ENCODE peak calls at places on chromosomes 2 and 18, in nine cellular contexts. L is K562, A is prostate gland, N is spleen, M is GM12878, Q is Panc1, G is suprapubic skin, O is HepG2, I is HCT116. B is an unnamed sample. For H3K9me3, the result is how much of the 10 kb centered on the place peaks cover.

GRCh38 chr18:23810396-23810795 is 121.1 kb downstream of the LAMA3 start:
- DNase-seq in O (no peak), I (no peak), Q (no peak), G (no peak), M (no peak), A (no peak), N (no peak), L (no peak), B (no peak)

GRCh38 chr2:176494949-176495353 is 225.7 kb downstream of the MTX2 start:
- DNase-seq in O (no peak), A (no peak), M (no peak), I (no peak), L (no peak), G (peak), Q (no peak), N (no peak), B (peak)

GRCh38 chr18:31424383-31424988 is 23.1 kb upstream of the DSG3 start:
- DNase-seq in G (no peak), N (no peak), L (peak), A (no peak), I (peak), O (peak), Q (peak), M (no peak), B (peak)

GRCh38 chr2:102033028-102033749 is 41.4 kb downstream of the IL1R2 start:
- DNase-seq in A (peak), I (no peak), N (peak), L (no peak), G (peak), Q (no peak), O (peak), M (peak), B (peak)

GRCh38 chr2:54206596-54206995 is 49.4 kb downstream of the TSPYL6 start:
- DNase-seq in M (no peak), N (no peak), L (peak), O (peak), Q (peak), I (peak), G (no peak), A (no peak), B (no peak)

GRCh38 chr2:176435691-176436215 is 166.5 kb downstream of the MTX2 start:
- DNase-seq in N (no peak), L (no peak), A (no peak), M (no peak), G (no peak), O (no peak), Q (no peak), I (no peak), B (no peak)

GRCh38 chr2:143629344-143629743 is 500.1 kb downstream of the ARHGAP15 start:
- DNase-seq in O (no peak), M (no peak), N (no peak), I (no peak), G (no peak), Q (no peak), L (no peak), A (no peak), B (no peak)

GRCh38 chr2:100182494-100183355 is 40.3 kb upstream of the AFF3 start:
- DNase-seq in I (no peak), L (no peak), G (no peak), Q (no peak), N (no peak), O (no peak), A (no peak), M (no peak), B (no peak)

GRCh38 chr2:42673989-42674564 is 89.9 kb downstream of the OXER1 start:
- DNase-seq in L (no peak), G (no peak), M (no peak), N (no peak), Q (no peak), I (no peak), A (no peak), O (peak), B (no peak)

GRCh38 chr2:132668986-132669853 is 785 bp downstream of the LYPD1 start:
- DNase-seq in I (no peak), G (no peak), O (no peak), Q (no peak), L (no peak), M (no peak), A (no peak), N (no peak), B (no peak)

GRCh38 chr2:12057436-12058166 is 311.2 kb downstream of the LPIN1 start:
- DNase-seq in O (no peak), I (no peak), A (no peak), G (no peak), N (peak), Q (no peak), M (peak), L (no peak), B (no peak)

GRCh38 chr2:37782721-37783438 is 111.4 kb upstream of the CDC42EP3 start:
- DNase-seq in M (no peak), G (no peak), A (no peak), N (no peak), I (no peak), O (no peak), L (no peak), Q (no peak), B (no peak)

DNA sequence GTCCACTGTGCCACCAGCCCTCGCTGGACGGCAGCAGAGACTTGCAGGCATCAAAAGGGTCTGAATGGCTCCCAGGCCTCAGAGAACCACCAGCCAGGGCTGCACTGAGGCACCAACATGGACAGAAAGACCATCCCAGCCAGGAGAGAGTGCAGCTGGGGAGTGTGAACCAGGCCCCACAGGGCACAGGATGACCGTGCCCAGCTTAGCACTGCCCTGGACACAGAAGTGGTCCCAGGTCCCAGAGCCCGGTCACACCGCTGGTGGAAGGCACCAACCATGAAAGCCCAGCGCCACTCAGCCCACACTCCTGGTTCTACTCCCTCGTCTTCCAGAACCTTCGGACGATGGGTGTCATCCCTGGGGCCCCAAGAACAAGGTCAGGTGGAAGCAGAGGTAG is 20.5 kb downstream of the AQP12A start:
- DNase-seq in O (no peak), Q (no peak), N (peak), M (no peak), A (no peak), L (no peak), G (no peak), I (no peak), B (no peak)
- TF ChIP-seq POLR2AphosphoS5 in O (no peak), Q (no peak), N (no peak), M (no peak), A (no peak), L (no peak), G (no peak), I (no peak), B (no peak)

GRCh38 chr2:196652869-196653268 is 13.4 kb downstream of the CCDC150 start:
- DNase-seq in I (no peak), M (no peak), L (no peak), O (no peak), N (no peak), G (no peak), Q (no peak), A (no peak), B (no peak)
- H3K9me3 ChIP-seq in I (under half), M (under half), L (under half), O (under half), N (under half), G (under half), Q (half or more), A (under half), B (under half)

GRCh38 chr2:32002406-32002805 is 8.4 kb downstream of the MEMO1 start:
- DNase-seq in L (no peak), M (no peak), A (no peak), O (no peak), Q (no peak), N (no peak), I (no peak), G (no peak), B (no peak)
- H3K27ac ChIP-seq in L (no peak), M (no peak), A (no peak), O (no peak), Q (no peak), N (no peak), I (no peak), G (no peak), B (no peak)

GRCh38 chr2:158192515-158193234 is 91.0 kb downstream of the UPP2 start:
- DNase-seq in G (no peak), I (no peak), M (no peak), N (no peak), O (no peak), Q (no peak), A (no peak), L (no peak), B (no peak)
- TF ChIP-seq POLR2AphosphoS5 in G (no peak), I (no peak), M (no peak), N (no peak), O (no peak), Q (no peak), A (no peak), L (no peak), B (no peak)

DNA sequence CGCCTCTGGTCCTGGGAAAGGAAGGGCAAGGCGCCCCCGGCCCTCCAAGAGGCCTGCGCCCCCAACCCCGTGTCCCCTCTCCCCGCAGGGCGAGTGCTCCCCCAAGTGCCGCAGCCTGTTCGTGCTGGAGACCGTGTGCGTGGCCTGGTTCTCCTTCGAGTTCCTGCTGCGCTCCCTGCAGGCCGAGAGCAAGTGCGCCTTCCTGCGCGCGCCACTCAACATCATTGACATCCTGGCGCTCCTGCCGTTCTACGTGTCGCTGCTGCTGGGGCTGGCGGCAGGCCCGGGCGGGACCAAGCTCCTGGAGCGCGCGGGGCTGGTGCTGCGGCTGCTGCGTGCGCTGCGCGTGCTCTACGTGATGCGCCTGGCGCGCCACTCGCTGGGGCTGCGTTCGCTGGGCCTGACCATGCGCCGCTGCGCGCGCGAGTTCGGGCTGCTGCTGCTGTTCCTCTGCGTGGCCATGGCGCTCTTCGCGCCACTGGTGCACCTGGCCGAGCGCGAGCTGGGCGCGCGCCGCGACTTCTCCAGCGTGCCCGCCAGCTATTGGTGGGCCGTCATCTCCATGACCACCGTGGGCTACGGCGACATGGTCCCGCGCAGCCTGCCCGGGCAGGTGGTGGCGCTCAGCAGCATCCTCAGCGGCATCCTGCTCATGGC is 52.4 kb downstream of the SLC66A2 start:
- DNase-seq in Q (no peak), M (no peak), I (no peak), G (peak), L (no peak), O (no peak), A (peak), N (peak), B (no peak)
- H3K9me3 ChIP-seq in Q (under half), M (under half), I (under half), G (under half), L (under half), O (under half), A (under half), N (under half), B (half or more)

DNA sequence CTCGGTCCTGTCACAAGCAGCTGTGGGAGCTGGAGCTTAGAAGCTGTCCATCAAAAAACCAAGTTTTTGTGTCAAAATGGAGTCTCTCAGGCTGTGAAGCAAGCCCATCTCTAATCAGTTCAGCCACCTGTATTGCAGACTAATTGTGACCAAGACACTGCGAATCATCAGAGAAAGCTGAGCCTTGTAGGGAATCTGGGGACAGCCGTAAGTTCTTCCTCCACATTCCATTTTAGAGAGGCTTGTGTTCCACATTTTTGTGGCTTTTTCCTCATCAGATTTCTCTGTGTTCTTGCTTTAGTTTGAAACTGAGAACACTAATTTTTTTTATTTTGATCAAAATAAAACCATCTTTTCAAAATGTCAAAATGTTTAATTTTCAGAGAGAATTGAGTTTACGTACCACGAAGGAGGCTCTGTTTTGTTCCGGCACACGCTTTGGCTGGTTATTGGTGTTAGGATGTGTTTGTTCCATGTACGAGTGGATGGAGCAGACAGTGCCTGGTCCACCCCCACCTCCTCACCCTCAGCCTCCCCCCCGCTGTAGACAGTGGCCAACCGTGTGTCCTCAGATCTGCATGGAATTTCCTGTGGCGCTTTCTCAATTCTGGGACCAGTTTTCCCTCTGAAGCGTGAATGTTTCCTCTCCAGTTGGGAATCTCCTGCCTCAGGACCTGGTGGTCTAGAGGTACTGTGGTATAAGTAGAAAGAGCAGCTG is 140.8 kb downstream of the AGAP1 start:
- DNase-seq in G (no peak), M (no peak), A (no peak), O (no peak), L (no peak), I (no peak), Q (no peak), N (no peak), B (no peak)
- H3K27ac ChIP-seq in G (peak), M (no peak), A (no peak), O (no peak), L (no peak), I (no peak), Q (no peak), N (no peak), B (no peak)

DNA sequence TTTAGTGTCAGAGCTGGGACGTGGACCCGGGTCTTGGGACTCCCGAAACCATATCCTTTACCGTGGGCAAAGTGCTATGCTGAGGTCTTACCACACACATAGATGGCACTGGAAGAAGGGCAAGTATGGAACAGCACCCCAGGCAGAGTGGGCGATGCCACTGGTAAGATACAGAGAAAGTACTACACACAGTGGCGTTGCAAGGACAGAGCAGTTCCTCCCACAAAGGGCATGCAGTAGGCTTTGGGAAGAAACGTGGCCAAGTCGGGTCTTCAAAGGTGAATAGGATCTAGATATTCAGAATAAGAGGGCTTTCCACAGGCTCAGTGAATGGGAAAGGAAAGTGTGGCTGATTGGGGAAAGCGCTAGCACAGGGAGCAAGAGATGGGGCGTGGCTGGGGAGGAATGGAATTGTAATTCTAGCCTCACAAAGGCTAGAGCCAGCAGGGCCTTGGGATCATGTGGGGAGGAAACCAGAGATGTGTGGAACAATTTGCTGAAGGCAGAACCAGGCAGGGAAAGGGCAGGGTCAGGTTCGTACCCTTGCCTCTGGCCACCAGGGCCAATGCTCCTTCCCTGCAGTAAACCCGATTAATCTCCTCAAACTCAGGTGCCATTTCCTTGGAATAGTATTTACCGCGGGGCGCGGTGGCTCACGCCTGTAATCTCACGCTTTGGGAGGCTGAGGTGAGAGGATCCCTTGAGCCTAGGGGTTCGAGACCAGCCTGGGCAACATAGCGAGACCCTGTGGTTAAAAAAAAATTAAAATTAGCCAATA is 36.0 kb downstream of the PCBP1 start:
- DNase-seq in O (no peak), N (peak), A (peak), M (no peak), G (peak), L (no peak), I (no peak), Q (no peak), B (peak)
- TF ChIP-seq POLR2AphosphoS5 in O (no peak), N (no peak), A (peak), M (no peak), G (no peak), L (no peak), I (no peak), Q (no peak), B (peak)

GRCh38 chr18:1213126-1213525 is 308.5 kb downstream of the ADCYAP1 start:
- DNase-seq in M (no peak), O (no peak), A (no peak), Q (no peak), I (no peak), L (no peak), G (no peak), N (no peak), B (no peak)
- H3K9me3 ChIP-seq in M (under half), O (under half), A (under half), Q (under half), I (under half), L (under half), G (under half), N (under half), B (under half)

DNA sequence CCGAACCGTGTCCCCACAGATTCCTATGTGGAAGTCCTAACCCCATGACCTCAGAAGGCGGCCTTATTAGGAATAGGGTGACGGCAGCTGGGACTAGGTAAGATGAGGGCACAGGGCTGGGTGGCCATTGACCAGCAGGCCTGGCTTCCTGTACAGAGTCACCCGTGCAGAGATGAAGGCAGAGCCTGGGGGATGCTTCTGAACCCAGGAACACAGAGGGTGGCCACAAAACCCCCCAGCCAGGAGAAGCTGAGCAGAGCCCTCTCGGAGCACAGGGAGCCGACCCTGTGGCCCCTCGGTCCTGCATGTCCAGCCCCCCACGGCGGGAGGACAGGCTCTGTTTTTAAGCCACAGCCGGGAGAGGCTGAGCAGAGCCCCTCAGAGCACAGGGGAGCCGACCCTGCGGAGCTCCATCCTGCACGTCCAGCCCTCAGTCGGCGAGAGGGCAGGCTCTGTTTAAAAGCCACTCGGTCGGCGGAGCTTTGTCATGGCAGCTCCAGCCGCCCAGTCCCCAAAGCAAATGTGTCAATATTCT is 2.7 kb downstream of the PDCD1 start:
- DNase-seq in Q (no peak), O (no peak), I (no peak), A (no peak), N (peak), M (no peak), L (no peak), G (peak), B (no peak)
- H3K27ac ChIP-seq in Q (no peak), O (no peak), I (no peak), A (no peak), N (no peak), M (no peak), L (no peak), G (no peak), B (no peak)